ENCODE peak calls at places on chromosome 6, in seven cellular contexts. One of them, this sample, is unnamed.

GRCh38 chr6:167839755-167840154 is 13.0 kb downstream of the AFDN start:
- DNase-seq in left ventricle myocardium inferior: no peak
- DNase-seq in Caco-2: no peak
- DNase-seq in breast epithelium: no peak
- DNase-seq in RWPE2: no peak
- DNase-seq in right lobe of liver: no peak
- DNase-seq in CD4-positive, CD25-positive, alpha-beta regulatory T cell: no peak
- DNase-seq in this sample: no peak

GRCh38 chr6:84284428-84285033 is 57.1 kb upstream of the CEP162 start:
- DNase-seq in Caco-2: peak; percentile 8
- DNase-seq in right lobe of liver: no peak
- DNase-seq in breast epithelium: no peak
- DNase-seq in RWPE2: no peak
- DNase-seq in CD4-positive, CD25-positive, alpha-beta regulatory T cell: no peak
- DNase-seq in left ventricle myocardium inferior: no peak
- DNase-seq in this sample: no peak

GRCh38 chr6:27138837-27139752 is 108.4 kb upstream of the PRSS16 start:
- DNase-seq in CD4-positive, CD25-positive, alpha-beta regulatory T cell: peak; percentile 91
- DNase-seq in left ventricle myocardium inferior: peak; percentile 31
- DNase-seq in RWPE2: no peak
- DNase-seq in Caco-2: no peak
- DNase-seq in breast epithelium: no peak
- DNase-seq in right lobe of liver: no peak
- DNase-seq in this sample: peak; percentile 69

GRCh38 chr6:88220493-88220892 is 54.3 kb upstream of the CNR1 start:
- DNase-seq in Caco-2: peak; percentile 11
- DNase-seq in right lobe of liver: no peak
- DNase-seq in RWPE2: no peak
- DNase-seq in left ventricle myocardium inferior: no peak
- DNase-seq in breast epithelium: no peak
- DNase-seq in CD4-positive, CD25-positive, alpha-beta regulatory T cell: no peak
- DNase-seq in this sample: no peak

GRCh38 chr6:150334790-150335783 is 33.7 kb upstream of the IYD start:
- DNase-seq in Caco-2: peak; percentile 67
- DNase-seq in left ventricle myocardium inferior: no peak
- DNase-seq in RWPE2: no peak
- DNase-seq in right lobe of liver: no peak
- DNase-seq in CD4-positive, CD25-positive, alpha-beta regulatory T cell: peak; percentile 47
- DNase-seq in breast epithelium: no peak
- DNase-seq in this sample: peak; percentile 37

GRCh38 chr6:37679539-37680476 is 17.9 kb downstream of the MDGA1 start:
- DNase-seq in RWPE2: no peak
- DNase-seq in breast epithelium: no peak
- DNase-seq in left ventricle myocardium inferior: no peak
- DNase-seq in CD4-positive, CD25-positive, alpha-beta regulatory T cell: no peak
- DNase-seq in right lobe of liver: no peak
- DNase-seq in Caco-2: no peak
- DNase-seq in this sample: no peak

GRCh38 chr6:16969699-16970695 is 131.9 kb upstream of the STMND1 start:
- DNase-seq in Caco-2: no peak
- DNase-seq in breast epithelium: no peak
- DNase-seq in right lobe of liver: no peak
- DNase-seq in CD4-positive, CD25-positive, alpha-beta regulatory T cell: no peak
- DNase-seq in left ventricle myocardium inferior: no peak
- DNase-seq in RWPE2: no peak
- DNase-seq in this sample: no peak

GRCh38 chr6:168456907-168457771 is 16.2 kb downstream of the SMOC2 start:
- DNase-seq in RWPE2: no peak
- DNase-seq in Caco-2: no peak
- DNase-seq in breast epithelium: no peak
- DNase-seq in CD4-positive, CD25-positive, alpha-beta regulatory T cell: no peak
- DNase-seq in left ventricle myocardium inferior: no peak
- DNase-seq in right lobe of liver: no peak
- DNase-seq in this sample: no peak

GRCh38 chr6:152566040-152566875 is 70.9 kb downstream of the SYNE1 start:
- DNase-seq in left ventricle myocardium inferior: no peak
- DNase-seq in breast epithelium: no peak
- DNase-seq in RWPE2: no peak
- DNase-seq in Caco-2: no peak
- DNase-seq in CD4-positive, CD25-positive, alpha-beta regulatory T cell: no peak
- DNase-seq in right lobe of liver: no peak
- DNase-seq in this sample: no peak

GRCh38 chr6:21634582-21634981 is 41.0 kb downstream of the SOX4 start:
- DNase-seq in breast epithelium: no peak
- DNase-seq in RWPE2: no peak
- DNase-seq in left ventricle myocardium inferior: no peak
- DNase-seq in right lobe of liver: no peak
- DNase-seq in Caco-2: no peak
- DNase-seq in CD4-positive, CD25-positive, alpha-beta regulatory T cell: no peak
- DNase-seq in this sample: peak; percentile 55

GRCh38 chr6:157563611-157564284 is 182.8 kb downstream of the ZDHHC14 start:
- DNase-seq in CD4-positive, CD25-positive, alpha-beta regulatory T cell: peak; percentile 38
- DNase-seq in RWPE2: no peak
- DNase-seq in breast epithelium: no peak
- DNase-seq in left ventricle myocardium inferior: no peak
- DNase-seq in Caco-2: no peak
- DNase-seq in right lobe of liver: no peak
- DNase-seq in this sample: no peak

GRCh38 chr6:134539865-134540323 is 222.0 kb upstream of the SGK1 start:
- DNase-seq in Caco-2: no peak
- DNase-seq in right lobe of liver: no peak
- DNase-seq in left ventricle myocardium inferior: no peak
- DNase-seq in breast epithelium: no peak
- DNase-seq in RWPE2: no peak
- DNase-seq in CD4-positive, CD25-positive, alpha-beta regulatory T cell: no peak
- DNase-seq in this sample: no peak

GRCh38 chr6:87772597-87773530 is 70.8 kb upstream of the AKIRIN2 start:
- DNase-seq in RWPE2: no peak
- DNase-seq in CD4-positive, CD25-positive, alpha-beta regulatory T cell: no peak
- DNase-seq in right lobe of liver: no peak
- DNase-seq in Caco-2: no peak
- DNase-seq in left ventricle myocardium inferior: no peak
- DNase-seq in breast epithelium: no peak
- DNase-seq in this sample: no peak

GRCh38 chr6:170365581-170365980 is 59.0 kb downstream of the FAM120B start:
- DNase-seq in RWPE2: no peak
- DNase-seq in left ventricle myocardium inferior: no peak
- DNase-seq in Caco-2: no peak
- DNase-seq in right lobe of liver: no peak
- DNase-seq in breast epithelium: no peak
- DNase-seq in CD4-positive, CD25-positive, alpha-beta regulatory T cell: no peak
- DNase-seq in this sample: no peak

GRCh38 chr6:8149350-8149749 is 47.0 kb upstream of the EEF1E1 start:
- DNase-seq in RWPE2: no peak
- DNase-seq in left ventricle myocardium inferior: no peak
- DNase-seq in breast epithelium: no peak
- DNase-seq in CD4-positive, CD25-positive, alpha-beta regulatory T cell: no peak
- DNase-seq in Caco-2: no peak
- DNase-seq in right lobe of liver: no peak
- DNase-seq in this sample: no peak

GRCh38 chr6:81759782-81760181 is 7.3 kb upstream of the TENT5A start:
- DNase-seq in right lobe of liver: no peak
- DNase-seq in breast epithelium: no peak
- DNase-seq in left ventricle myocardium inferior: no peak
- DNase-seq in RWPE2: no peak
- DNase-seq in CD4-positive, CD25-positive, alpha-beta regulatory T cell: no peak
- DNase-seq in Caco-2: peak; percentile 50
- DNase-seq in this sample: no peak

GRCh38 chr6:53567701-53568100 is 22.8 kb upstream of the GCLC start:
- DNase-seq in Caco-2: no peak
- DNase-seq in right lobe of liver: no peak
- DNase-seq in left ventricle myocardium inferior: no peak
- DNase-seq in breast epithelium: no peak
- DNase-seq in CD4-positive, CD25-positive, alpha-beta regulatory T cell: no peak
- DNase-seq in RWPE2: no peak
- DNase-seq in this sample: no peak

GRCh38 chr6:159953091-159953581 is 15.7 kb upstream of the IGF2R start:
- DNase-seq in breast epithelium: no peak
- DNase-seq in left ventricle myocardium inferior: peak; percentile 31
- DNase-seq in right lobe of liver: peak; percentile 66
- DNase-seq in RWPE2: no peak
- DNase-seq in Caco-2: no peak
- DNase-seq in CD4-positive, CD25-positive, alpha-beta regulatory T cell: no peak
- DNase-seq in this sample: no peak

GRCh38 chr6:41469156-41469950 is 76.8 kb upstream of the FOXP4 start:
- DNase-seq in left ventricle myocardium inferior: no peak
- DNase-seq in CD4-positive, CD25-positive, alpha-beta regulatory T cell: no peak
- DNase-seq in breast epithelium: no peak
- DNase-seq in RWPE2: no peak
- DNase-seq in right lobe of liver: no peak
- DNase-seq in Caco-2: no peak
- DNase-seq in this sample: no peak

GRCh38 chr6:41471064-41471895 is 74.9 kb upstream of the FOXP4 start:
- DNase-seq in right lobe of liver: no peak
- DNase-seq in CD4-positive, CD25-positive, alpha-beta regulatory T cell: no peak
- DNase-seq in breast epithelium: no peak
- DNase-seq in left ventricle myocardium inferior: no peak
- DNase-seq in RWPE2: no peak
- DNase-seq in Caco-2: no peak
- DNase-seq in this sample: no peak

GRCh38 chr6:41470341-41471063 is 75.7 kb upstream of the FOXP4 start:
- DNase-seq in CD4-positive, CD25-positive, alpha-beta regulatory T cell: no peak
- DNase-seq in breast epithelium: peak; percentile 64
- DNase-seq in right lobe of liver: no peak
- DNase-seq in RWPE2: no peak
- DNase-seq in Caco-2: no peak
- DNase-seq in left ventricle myocardium inferior: peak; percentile 41
- DNase-seq in this sample: no peak

GRCh38 chr6:41467627-41468404 is 78.4 kb upstream of the FOXP4 start:
- DNase-seq in Caco-2: no peak
- DNase-seq in RWPE2: no peak
- DNase-seq in right lobe of liver: no peak
- DNase-seq in CD4-positive, CD25-positive, alpha-beta regulatory T cell: no peak
- DNase-seq in breast epithelium: no peak
- DNase-seq in left ventricle myocardium inferior: no peak
- DNase-seq in this sample: no peak

DNA sequence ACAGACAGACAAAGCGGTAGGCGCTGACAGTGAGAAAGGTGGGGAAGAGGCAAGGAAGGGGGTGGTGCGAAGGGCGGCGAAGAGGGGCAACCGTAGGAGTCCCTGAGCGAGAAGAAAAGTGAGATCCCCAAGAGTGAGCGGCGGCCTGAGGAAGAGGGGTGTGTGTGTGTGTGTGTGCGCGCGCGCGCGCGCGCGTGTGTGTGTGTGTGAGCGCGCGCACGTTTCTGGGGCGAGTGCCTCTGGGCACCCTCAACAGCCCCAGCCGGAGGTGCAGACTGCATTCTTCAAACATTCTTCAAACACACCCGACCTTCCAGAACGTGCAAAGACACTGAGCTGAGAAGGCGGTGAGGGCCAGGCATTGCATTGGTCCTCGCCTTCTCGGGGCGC is 76.2 kb upstream of the FOXP4 start:
- DNase-seq in right lobe of liver: no peak
- DNase-seq in left ventricle myocardium inferior: no peak
- DNase-seq in breast epithelium: no peak
- DNase-seq in RWPE2: no peak
- DNase-seq in Caco-2: no peak
- DNase-seq in CD4-positive, CD25-positive, alpha-beta regulatory T cell: peak; percentile 7
- DNase-seq in this sample: no peak
- H3K27me3 ChIP-seq in right lobe of liver: no peaks in the 10 kb centered on the region
- H3K27me3 ChIP-seq in left ventricle myocardium inferior: peaks cover 86% of the 10 kb centered on the region
- H3K27me3 ChIP-seq in breast epithelium: peaks cover 9% of the 10 kb centered on the region
- H3K27me3 ChIP-seq in RWPE2: peaks cover 23% of the 10 kb centered on the region
- H3K27me3 ChIP-seq in Caco-2: no peaks in the 10 kb centered on the region
- H3K27me3 ChIP-seq in CD4-positive, CD25-positive, alpha-beta regulatory T cell: peaks cover 8% of the 10 kb centered on the region
- H3K27me3 ChIP-seq in this sample: no peaks in the 10 kb centered on the region

GRCh38 chr6:699319-699718 is 6.4 kb upstream of the EXOC2 start:
- DNase-seq in right lobe of liver: no peak
- DNase-seq in RWPE2: no peak
- DNase-seq in Caco-2: no peak
- DNase-seq in left ventricle myocardium inferior: no peak
- DNase-seq in breast epithelium: no peak
- DNase-seq in CD4-positive, CD25-positive, alpha-beta regulatory T cell: no peak
- DNase-seq in this sample: no peak
- H3K27me3 ChIP-seq in right lobe of liver: no peaks in the 10 kb centered on the region
- H3K27me3 ChIP-seq in RWPE2: no peaks in the 10 kb centered on the region
- H3K27me3 ChIP-seq in Caco-2: no peaks in the 10 kb centered on the region
- H3K27me3 ChIP-seq in left ventricle myocardium inferior: no peaks in the 10 kb centered on the region
- H3K27me3 ChIP-seq in breast epithelium: no peaks in the 10 kb centered on the region
- H3K27me3 ChIP-seq in CD4-positive, CD25-positive, alpha-beta regulatory T cell: peaks cover 2% of the 10 kb centered on the region
- H3K27me3 ChIP-seq in this sample: no peaks in the 10 kb centered on the region

DNA sequence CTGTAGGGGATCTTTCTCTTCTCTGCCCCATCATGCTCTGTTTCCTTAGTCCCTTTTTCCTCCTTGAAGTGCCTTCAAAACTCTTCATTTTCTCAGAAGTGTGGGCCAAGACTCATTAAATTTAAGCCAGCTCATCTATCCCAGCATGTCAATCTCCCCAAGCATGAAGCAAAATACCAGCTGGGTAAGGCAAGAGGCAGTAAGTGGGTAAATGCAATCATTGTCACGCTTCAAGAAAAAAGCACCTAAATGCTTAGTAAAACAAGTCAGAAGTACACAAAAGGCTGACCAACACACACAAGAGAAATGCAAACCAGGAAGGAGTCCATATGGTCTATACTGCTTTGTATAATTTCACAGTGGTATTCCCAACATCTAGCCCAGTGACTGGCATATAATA is 61.5 kb downstream of the COL12A1 start:
- DNase-seq in right lobe of liver: no peak
- DNase-seq in left ventricle myocardium inferior: no peak
- DNase-seq in Caco-2: no peak
- DNase-seq in breast epithelium: no peak
- DNase-seq in CD4-positive, CD25-positive, alpha-beta regulatory T cell: no peak
- DNase-seq in RWPE2: no peak
- DNase-seq in this sample: no peak
- H3K27me3 ChIP-seq in right lobe of liver: no peaks in the 10 kb centered on the region
- H3K27me3 ChIP-seq in left ventricle myocardium inferior: no peaks in the 10 kb centered on the region
- H3K27me3 ChIP-seq in Caco-2: no peaks in the 10 kb centered on the region
- H3K27me3 ChIP-seq in breast epithelium: no peaks in the 10 kb centered on the region
- H3K27me3 ChIP-seq in CD4-positive, CD25-positive, alpha-beta regulatory T cell: no peaks in the 10 kb centered on the region
- H3K27me3 ChIP-seq in RWPE2: no peaks in the 10 kb centered on the region
- H3K27me3 ChIP-seq in this sample: no peaks in the 10 kb centered on the region

DNA sequence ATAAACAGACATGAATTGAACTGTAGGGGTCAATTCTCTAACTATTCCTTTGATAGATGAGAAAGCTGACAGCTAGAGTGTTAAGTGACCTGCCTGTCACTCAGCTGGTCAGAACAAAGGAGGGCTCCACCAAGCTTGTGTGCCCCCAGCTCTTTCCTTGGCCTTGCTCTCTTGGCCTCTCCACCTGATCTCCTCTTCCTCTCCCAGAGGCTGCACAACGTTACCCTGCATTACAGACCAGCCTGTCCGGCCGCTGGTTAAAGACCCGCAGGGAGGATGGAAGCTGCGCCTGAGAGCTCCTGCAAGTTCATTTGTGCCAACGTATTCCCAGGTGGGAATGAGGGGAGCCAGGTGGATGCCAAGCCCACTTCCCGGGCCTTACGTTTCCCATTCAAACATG is 22.5 kb downstream of the AGPAT4 start:
- DNase-seq in Caco-2: no peak
- DNase-seq in CD4-positive, CD25-positive, alpha-beta regulatory T cell: no peak
- DNase-seq in left ventricle myocardium inferior: no peak
- DNase-seq in RWPE2: no peak
- DNase-seq in breast epithelium: no peak
- DNase-seq in right lobe of liver: no peak
- DNase-seq in this sample: no peak
- H3K27me3 ChIP-seq in Caco-2: no peaks in the 10 kb centered on the region
- H3K27me3 ChIP-seq in CD4-positive, CD25-positive, alpha-beta regulatory T cell: no peaks in the 10 kb centered on the region
- H3K27me3 ChIP-seq in left ventricle myocardium inferior: no peaks in the 10 kb centered on the region
- H3K27me3 ChIP-seq in RWPE2: no peaks in the 10 kb centered on the region
- H3K27me3 ChIP-seq in breast epithelium: no peaks in the 10 kb centered on the region
- H3K27me3 ChIP-seq in right lobe of liver: no peaks in the 10 kb centered on the region
- H3K27me3 ChIP-seq in this sample: no peaks in the 10 kb centered on the region